ENCODE peak calls at places on chromosomes 5 and 9, in five cellular contexts. L is Panc1; K is GM04503; V is stimulated activated naive CD8-positive, alpha-beta T cell treated with anti-CD3 and anti-CD28 coated beads, Interleukin-15, amount 100 ng/mL, for 72 hours; I is mammary epithelial cell. R is an unnamed sample.

GRCh38 chr9:136326777-136327312 is 494 bp upstream of the GPSM1 start:
- DNase-seq in L (no peak), K (no peak), V (no peak), I (no peak), R (no peak)

GRCh38 chr9:96009690-96010477 is 134.4 kb downstream of the ERCC6L2 start:
- DNase-seq in L (no peak), K (no peak), V (peak; percentile 69), I (peak; percentile 14), R (peak; percentile 74)

GRCh38 chr9:95857122-95857521 is 18.4 kb upstream of the ERCC6L2 start:
- DNase-seq in L (no peak), K (no peak), V (no peak), I (peak; percentile 65), R (no peak)

GRCh38 chr5:60023255-60023654 is 129.7 kb upstream of the PDE4D start:
- DNase-seq in L (no peak), K (no peak), V (no peak), I (no peak), R (no peak)

GRCh38 chr5:179605026-179605833 is 18.2 kb downstream of the HNRNPH1 start:
- DNase-seq in L (no peak), K (no peak), V (no peak), I (no peak), R (no peak)

GRCh38 chr9:89814340-89815040 is 209.7 kb downstream of the GADD45G start:
- DNase-seq in L (no peak), K (no peak), V (no peak), I (no peak), R (no peak)

GRCh38 chr5:125317546-125317995 is 571.1 kb upstream of the ZNF608 start:
- DNase-seq in L (no peak), K (no peak), V (no peak), I (no peak), R (no peak)

GRCh38 chr5:33227247-33227646 is 213.5 kb upstream of the TARS1 start:
- DNase-seq in L (no peak), K (no peak), V (no peak), I (no peak), R (no peak)

GRCh38 chr5:112329429-112330090 is 89.5 kb downstream of the EPB41L4A start:
- DNase-seq in L (no peak), K (no peak), V (no peak), I (no peak), R (no peak)

GRCh38 chr9:99251157-99251556 is 29.1 kb downstream of the SEC61B start:
- DNase-seq in L (no peak), K (no peak), V (no peak), I (no peak), R (no peak)

GRCh38 chr9:4591123-4591500 is 71.0 kb upstream of the PLPP6 start:
- DNase-seq in L (no peak), K (no peak), V (no peak), I (no peak), R (no peak)

GRCh38 chr9:15977438-15977837 is 424.6 kb downstream of the CCDC171 start:
- DNase-seq in L (no peak), K (no peak), V (no peak), I (no peak), R (no peak)

R was measured in naive thymus-derived CD8-positive, alpha-beta T cell.